ENCODE peak calls at places on chromosomes 1 and 21, in six cellular contexts. One of them, this sample, is unnamed.

GRCh38 chr1:200992382-200993101 is 31.0 kb downstream of the KIF21B start:
- DNase-seq in GM12864: no peak
- DNase-seq in ovary: no peak
- DNase-seq in cardiac fibroblast: no peak
- DNase-seq in cardiac muscle cell: no peak
- DNase-seq in AG10803: no peak
- DNase-seq in this sample: no peak

GRCh38 chr1:39701092-39701460 is 9.8 kb upstream of the HPCAL4 start:
- DNase-seq in GM12864: no peak
- DNase-seq in ovary: peak; percentile 86
- DNase-seq in cardiac fibroblast: peak; percentile 93
- DNase-seq in cardiac muscle cell: peak; percentile 93
- DNase-seq in AG10803: peak; percentile 25
- DNase-seq in this sample: peak; percentile 56

GRCh38 chr1:184691719-184692324 is 62.8 kb downstream of the EDEM3 start:
- DNase-seq in GM12864: no peak
- DNase-seq in ovary: no peak
- DNase-seq in cardiac fibroblast: peak; percentile 73
- DNase-seq in cardiac muscle cell: peak; percentile 71
- DNase-seq in AG10803: peak; percentile 69
- DNase-seq in this sample: peak; percentile 66

GRCh38 chr1:200659269-200659668 is 10.4 kb downstream of the DDX59 start:
- DNase-seq in GM12864: no peak
- DNase-seq in ovary: no peak
- DNase-seq in cardiac fibroblast: no peak
- DNase-seq in cardiac muscle cell: no peak
- DNase-seq in AG10803: peak; percentile 51
- DNase-seq in this sample: no peak

GRCh38 chr1:29743264-29743663 is 506.9 kb downstream of the PTPRU start:
- DNase-seq in GM12864: no peak
- DNase-seq in ovary: no peak
- DNase-seq in cardiac fibroblast: no peak
- DNase-seq in cardiac muscle cell: no peak
- DNase-seq in AG10803: no peak
- DNase-seq in this sample: no peak

GRCh38 chr1:155063550-155064108 is at the start of gene EFNA4:
- DNase-seq in GM12864: peak; percentile 76
- DNase-seq in ovary: peak; percentile 86
- DNase-seq in cardiac fibroblast: peak; percentile 80
- DNase-seq in cardiac muscle cell: peak; percentile 82
- DNase-seq in AG10803: peak; percentile 64
- DNase-seq in this sample: peak; percentile 72

GRCh38 chr1:8370928-8371327 is 53.0 kb downstream of the SLC45A1 start:
- DNase-seq in GM12864: no peak
- DNase-seq in ovary: no peak
- DNase-seq in cardiac fibroblast: peak; percentile 52
- DNase-seq in cardiac muscle cell: no peak
- DNase-seq in AG10803: peak; percentile 36
- DNase-seq in this sample: peak; percentile 45

GRCh38 chr1:182752077-182752826 is 37.3 kb upstream of the NPL start:
- DNase-seq in GM12864: no peak
- DNase-seq in ovary: no peak
- DNase-seq in cardiac fibroblast: peak; percentile 2
- DNase-seq in cardiac muscle cell: peak; percentile 10
- DNase-seq in AG10803: peak; percentile 54
- DNase-seq in this sample: peak; percentile 61

GRCh38 chr1:88610687-88611086 is 73.4 kb upstream of the PKN2 start:
- DNase-seq in GM12864: no peak
- DNase-seq in ovary: no peak
- DNase-seq in cardiac fibroblast: no peak
- DNase-seq in cardiac muscle cell: no peak
- DNase-seq in AG10803: no peak
- DNase-seq in this sample: no peak

GRCh38 chr1:66253330-66253921 is 280.5 kb upstream of the SGIP1 start:
- DNase-seq in GM12864: no peak
- DNase-seq in ovary: no peak
- DNase-seq in cardiac fibroblast: peak; percentile 86
- DNase-seq in cardiac muscle cell: peak; percentile 84
- DNase-seq in AG10803: peak; percentile 80
- DNase-seq in this sample: peak; percentile 83

GRCh38 chr1:44354268-44354839 is 703 bp downstream of the ERI3 start:
- DNase-seq in GM12864: no peak
- DNase-seq in ovary: no peak
- DNase-seq in cardiac fibroblast: peak; percentile 24
- DNase-seq in cardiac muscle cell: peak; percentile 29
- DNase-seq in AG10803: peak; percentile 42
- DNase-seq in this sample: peak; percentile 56

GRCh38 chr1:70143052-70143659 is 62.2 kb downstream of the LRRC40 start:
- DNase-seq in GM12864: no peak
- DNase-seq in ovary: no peak
- DNase-seq in cardiac fibroblast: peak; percentile 64
- DNase-seq in cardiac muscle cell: peak; percentile 62
- DNase-seq in AG10803: peak; percentile 71
- DNase-seq in this sample: peak; percentile 66

GRCh38 chr21:18155508-18156193 is 89.0 kb upstream of the CHODL start:
- DNase-seq in GM12864: no peak
- DNase-seq in ovary: no peak
- DNase-seq in cardiac fibroblast: peak; percentile 6
- DNase-seq in cardiac muscle cell: peak; percentile 32
- DNase-seq in AG10803: no peak
- DNase-seq in this sample: no peak

GRCh38 chr1:62325076-62325475 is 5.8 kb upstream of the KANK4 start:
- DNase-seq in GM12864: no peak
- DNase-seq in ovary: no peak
- DNase-seq in cardiac fibroblast: peak; percentile 52
- DNase-seq in cardiac muscle cell: peak; percentile 72
- DNase-seq in AG10803: peak; percentile 91
- DNase-seq in this sample: peak; percentile 65

GRCh38 chr1:94044290-94044790 is 76.6 kb downstream of the ABCA4 start:
- DNase-seq in GM12864: no peak
- DNase-seq in ovary: no peak
- DNase-seq in cardiac fibroblast: peak; percentile 42
- DNase-seq in cardiac muscle cell: peak; percentile 38
- DNase-seq in AG10803: no peak
- DNase-seq in this sample: no peak

GRCh38 chr1:181390350-181391080 is 92.8 kb upstream of the CACNA1E start:
- DNase-seq in GM12864: no peak
- DNase-seq in ovary: no peak
- DNase-seq in cardiac fibroblast: no peak
- DNase-seq in cardiac muscle cell: no peak
- DNase-seq in AG10803: no peak
- DNase-seq in this sample: no peak

GRCh38 chr1:226545806-226546596 is 2.6 kb upstream of the STUM start:
- DNase-seq in GM12864: no peak
- DNase-seq in ovary: no peak
- DNase-seq in cardiac fibroblast: no peak
- DNase-seq in cardiac muscle cell: no peak
- DNase-seq in AG10803: no peak
- DNase-seq in this sample: no peak

GRCh38 chr1:203041351-203041932 is 15.2 kb downstream of the PPFIA4 start:
- DNase-seq in GM12864: no peak
- DNase-seq in ovary: no peak
- DNase-seq in cardiac fibroblast: no peak
- DNase-seq in cardiac muscle cell: no peak
- DNase-seq in AG10803: no peak
- DNase-seq in this sample: no peak

GRCh38 chr1:3790952-3791351 is 5.3 kb downstream of the LRRC47 start:
- DNase-seq in GM12864: no peak
- DNase-seq in ovary: no peak
- DNase-seq in cardiac fibroblast: no peak
- DNase-seq in cardiac muscle cell: no peak
- DNase-seq in AG10803: no peak
- DNase-seq in this sample: no peak

GRCh38 chr1:155591770-155592169 is 18.2 kb upstream of the MSTO1 start:
- DNase-seq in GM12864: peak; percentile 29
- DNase-seq in ovary: no peak
- DNase-seq in cardiac fibroblast: peak; percentile 81
- DNase-seq in cardiac muscle cell: peak; percentile 78
- DNase-seq in AG10803: peak; percentile 71
- DNase-seq in this sample: peak; percentile 78

GRCh38 chr1:236522937-236523703 is 662 bp upstream of the LGALS8 start:
- DNase-seq in GM12864: no peak
- DNase-seq in ovary: no peak
- DNase-seq in cardiac fibroblast: no peak
- DNase-seq in cardiac muscle cell: no peak
- DNase-seq in AG10803: no peak
- DNase-seq in this sample: no peak

GRCh38 chr1:32706491-32706890 is 3.9 kb upstream of the SYNC start:
- DNase-seq in GM12864: no peak
- DNase-seq in ovary: no peak
- DNase-seq in cardiac fibroblast: peak; percentile 37
- DNase-seq in cardiac muscle cell: no peak
- DNase-seq in AG10803: peak; percentile 44
- DNase-seq in this sample: no peak

GRCh38 chr1:210715072-210715471 is 386.4 kb downstream of the HHAT start:
- DNase-seq in GM12864: no peak
- DNase-seq in ovary: no peak
- DNase-seq in cardiac fibroblast: no peak
- DNase-seq in cardiac muscle cell: no peak
- DNase-seq in AG10803: no peak
- DNase-seq in this sample: no peak

DNA sequence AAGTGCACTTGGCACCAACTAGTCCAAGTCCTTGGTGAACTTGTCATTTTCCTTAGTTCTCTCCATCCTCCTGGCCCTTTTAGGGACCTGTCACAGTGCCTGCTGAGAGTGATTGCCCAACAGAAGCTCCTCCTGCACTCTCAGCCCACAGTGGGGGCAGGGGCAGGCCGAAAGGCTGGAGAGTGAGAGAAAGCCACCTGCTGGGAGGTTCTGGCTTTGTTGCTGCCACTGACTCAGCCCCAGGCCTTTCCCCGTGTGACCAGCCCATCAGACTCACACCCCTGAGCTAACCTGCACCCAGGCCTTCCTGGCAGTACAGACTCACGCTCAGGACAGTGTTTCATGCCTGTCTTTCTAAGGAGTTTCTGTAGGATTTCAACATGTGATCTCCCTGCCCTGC is 17.1 kb upstream of the PROK1 start:
- DNase-seq in GM12864: no peak
- DNase-seq in ovary: no peak
- DNase-seq in cardiac fibroblast: peak; percentile 31
- DNase-seq in cardiac muscle cell: peak; percentile 53
- DNase-seq in AG10803: peak; percentile 9
- DNase-seq in this sample: peak; percentile 29
- TF ChIP-seq CTCF in GM12864: no peak
- TF ChIP-seq CTCF in ovary: peak; percentile 28
- TF ChIP-seq CTCF in cardiac fibroblast: no peak
- TF ChIP-seq CTCF in cardiac muscle cell: peak; percentile 26
- TF ChIP-seq CTCF in AG10803: no peak
- TF ChIP-seq CTCF in this sample: no peak

GRCh38 chr1:26839779-26840178 is 13.3 kb downstream of the ZDHHC18 start:
- DNase-seq in GM12864: no peak
- DNase-seq in ovary: no peak
- DNase-seq in cardiac fibroblast: no peak
- DNase-seq in cardiac muscle cell: no peak
- DNase-seq in AG10803: no peak
- DNase-seq in this sample: no peak
- H3K4me3 ChIP-seq in GM12864: no peak overlapping the region
- H3K4me3 ChIP-seq in ovary: no peak overlapping the region
- H3K4me3 ChIP-seq in cardiac fibroblast: no peak overlapping the region
- H3K4me3 ChIP-seq in cardiac muscle cell: no peak overlapping the region
- H3K4me3 ChIP-seq in AG10803: no peak overlapping the region
- H3K4me3 ChIP-seq in this sample: no peak overlapping the region

GRCh38 chr1:6785721-6786505 is 659 bp downstream of the CAMTA1 start:
- DNase-seq in GM12864: no peak
- DNase-seq in ovary: peak; percentile 74
- DNase-seq in cardiac fibroblast: peak; percentile 47
- DNase-seq in cardiac muscle cell: peak; percentile 35
- DNase-seq in AG10803: peak; percentile 17
- DNase-seq in this sample: no peak
- TF ChIP-seq CTCF in GM12864: no peak
- TF ChIP-seq CTCF in ovary: no peak
- TF ChIP-seq CTCF in cardiac fibroblast: no peak
- TF ChIP-seq CTCF in cardiac muscle cell: no peak
- TF ChIP-seq CTCF in AG10803: no peak
- TF ChIP-seq CTCF in this sample: no peak

DNA sequence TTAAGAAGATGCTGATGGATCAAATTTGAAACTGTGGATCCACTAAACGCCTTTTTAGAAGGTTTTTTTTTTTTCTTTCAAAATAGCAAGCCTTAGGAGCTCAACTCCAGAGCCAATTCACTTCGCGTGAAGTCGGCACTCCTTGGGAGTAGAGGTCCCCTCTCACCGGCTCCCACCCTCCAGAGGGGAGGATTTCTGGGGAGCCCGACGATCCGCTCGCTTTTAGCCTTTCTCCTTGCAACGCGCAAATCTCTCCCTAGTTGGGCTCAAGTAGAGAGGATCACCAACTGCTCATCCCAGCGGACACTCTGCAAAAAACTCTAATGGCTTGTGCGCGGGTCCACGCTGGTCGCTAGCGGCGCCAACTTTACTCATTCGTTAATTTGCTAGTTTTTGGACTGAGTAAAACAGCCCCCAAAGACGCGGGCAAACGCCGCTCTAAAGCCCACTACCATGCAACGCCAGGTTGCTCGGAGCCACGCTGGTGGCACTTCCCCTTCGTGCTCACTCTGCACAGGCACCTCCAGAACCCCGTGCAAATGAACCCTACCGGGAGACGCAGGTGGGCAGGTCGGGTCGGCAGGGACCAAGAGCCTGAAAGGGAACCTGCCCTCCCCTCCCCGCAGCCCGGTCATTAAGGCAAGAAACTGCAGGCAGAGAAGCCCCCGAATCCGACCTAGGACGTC is 1.1 kb downstream of the PLD5 start:
- DNase-seq in GM12864: no peak
- DNase-seq in ovary: no peak
- DNase-seq in cardiac fibroblast: no peak
- DNase-seq in cardiac muscle cell: no peak
- DNase-seq in AG10803: no peak
- DNase-seq in this sample: no peak
- H3K4me3 ChIP-seq in GM12864: no peak overlapping the region
- H3K4me3 ChIP-seq in ovary: peak overlapping the region; percentile 40
- H3K4me3 ChIP-seq in cardiac fibroblast: no peak overlapping the region
- H3K4me3 ChIP-seq in cardiac muscle cell: peak overlapping the region; percentile 51
- H3K4me3 ChIP-seq in AG10803: no peak overlapping the region
- H3K4me3 ChIP-seq in this sample: peak overlapping the region; percentile 34

This sample was measured in fibroblast of mammary gland.